ENCODE peak calls at places on chromosomes 6 and 20, in four cellular contexts. Y is left ventricle myocardium inferior, V is ovary, C is stomach. L is an unnamed sample.
A peak's percentile ranks its signal among the peaks of the same experiment; 100 is the strongest.

GRCh38 chr6:25175216-25175615 is 104.0 kb upstream of the CARMIL1 start:
- DNase-seq in Y (no peak), V (no peak), C (no peak), L (no peak)

GRCh38 chr6:163354085-163354484 is 60.4 kb upstream of the QKI start:
- DNase-seq in Y (no peak), V (no peak), C (no peak), L (no peak)

GRCh38 chr20:40506567-40506966 is 182.5 kb downstream of the MAFB start:
- DNase-seq in Y (peak; percentile 84), V (peak; percentile 74), C (peak; percentile 66), L (peak; percentile 72)

GRCh38 chr6:125765944-125766343 is 16.5 kb downstream of the HEY2 start:
- DNase-seq in Y (no peak), V (no peak), C (no peak), L (no peak)

GRCh38 chr6:48757661-48758060 is 646.7 kb upstream of the PTCHD4 start:
- DNase-seq in Y (no peak), V (no peak), C (no peak), L (no peak)

GRCh38 chr6:75147512-75147911 is 58.3 kb downstream of the COL12A1 start:
- DNase-seq in Y (no peak), V (no peak), C (no peak), L (no peak)

GRCh38 chr20:32017711-32018251 is 7.5 kb downstream of the CCM2L start:
- DNase-seq in Y (no peak), V (no peak), C (peak; percentile 72), L (no peak)

GRCh38 chr20:43913291-43914025 is 1.2 kb upstream of the TOX2 start:
- DNase-seq in Y (no peak), V (no peak), C (no peak), L (no peak)

GRCh38 chr6:146282837-146283236 is 254.0 kb downstream of the GRM1 start:
- DNase-seq in Y (no peak), V (no peak), C (no peak), L (no peak)

GRCh38 chr20:44448753-44449546 is 26.7 kb upstream of the TTPAL start:
- DNase-seq in Y (no peak), V (no peak), C (no peak), L (no peak)

GRCh38 chr6:109237082-109237985 is 142.0 kb downstream of the CEP57L1 start:
- DNase-seq in Y (no peak), V (no peak), C (no peak), L (no peak)

GRCh38 chr6:139534472-139535115 is 160.1 kb upstream of the CITED2 start:
- DNase-seq in Y (no peak), V (no peak), C (no peak), L (no peak)

GRCh38 chr6:115796829-115797228 is 263.9 kb downstream of the FRK start:
- DNase-seq in Y (no peak), V (no peak), C (no peak), L (no peak)

GRCh38 chr6:14910692-14911547 is 334.9 kb upstream of the JARID2 start:
- DNase-seq in Y (peak; percentile 35), V (no peak), C (peak; percentile 38), L (no peak)

GRCh38 chr6:113352029-113352801 is 504.9 kb upstream of the MARCKS start:
- DNase-seq in Y (no peak), V (no peak), C (peak; percentile 55), L (no peak)

GRCh38 chr20:23609486-23610109 is 3.9 kb upstream of the CST9 start:
- DNase-seq in Y (no peak), V (no peak), C (no peak), L (no peak)

GRCh38 chr6:14758421-14759043 is 487.3 kb upstream of the JARID2 start:
- DNase-seq in Y (no peak), V (no peak), C (peak; percentile 41), L (no peak)

GRCh38 chr20:23162887-23163286 is 76.8 kb upstream of the CD93 start:
- DNase-seq in Y (no peak), V (no peak), C (no peak), L (no peak)

GRCh38 chr20:63216849-63217471 is 1.0 kb upstream of the YTHDF1 start:
- DNase-seq in Y (no peak), V (no peak), C (no peak), L (no peak)

DNA sequence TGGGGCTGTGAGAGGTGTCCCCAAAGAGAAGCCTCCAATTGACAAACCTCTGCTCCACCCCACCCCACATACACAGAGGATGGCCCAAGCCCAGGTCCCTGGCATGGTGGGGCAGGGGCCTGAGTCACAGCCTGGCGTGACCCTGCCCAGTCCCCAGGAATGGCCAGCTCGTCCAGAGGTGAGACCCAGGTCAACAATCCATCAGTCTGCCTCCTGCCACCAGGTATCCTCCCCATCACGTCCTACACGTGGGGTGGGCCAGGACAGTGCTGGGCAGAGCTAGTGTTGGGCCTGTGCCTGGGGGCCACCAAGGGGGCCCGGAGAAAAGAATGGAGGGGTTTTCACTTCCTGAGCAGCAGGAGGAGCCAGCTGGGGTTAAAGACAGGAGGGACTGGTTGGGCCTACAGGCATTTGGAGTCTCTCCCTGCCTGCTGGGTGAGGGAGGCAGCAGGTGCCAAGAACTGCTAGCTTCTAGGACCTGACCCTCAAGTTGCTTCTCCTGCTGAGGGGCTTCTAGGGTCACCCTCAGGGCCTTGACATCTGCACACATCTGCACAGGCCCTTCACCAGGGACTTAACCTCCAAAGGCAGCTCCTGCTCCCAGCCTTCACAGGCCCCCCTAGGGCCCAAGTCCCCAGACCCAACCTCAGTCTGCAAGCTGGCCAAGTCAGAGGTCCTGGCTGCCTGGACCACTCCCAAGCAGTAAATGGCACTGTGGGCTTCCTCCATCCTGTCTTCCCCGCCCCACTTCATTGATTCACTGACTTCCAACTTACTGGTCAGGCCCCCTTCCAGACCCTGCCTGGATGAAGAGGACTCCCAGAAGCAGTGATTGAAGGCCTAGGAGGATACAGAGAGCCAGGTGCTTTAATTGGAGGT is 51.9 kb downstream of the MRPL14 start:
- DNase-seq in Y (no peak), V (no peak), C (no peak), L (no peak)
- H3K4me1 ChIP-seq in Y (peaks cover 60% of the 10 kb centered on the region), V (peaks cover 11% of the 10 kb centered on the region), C (peaks cover 44% of the 10 kb centered on the region), L (peaks cover 60% of the 10 kb centered on the region)

GRCh38 chr6:53737746-53738145 is 57.1 kb upstream of the LRRC1 start:
- DNase-seq in Y (no peak), V (no peak), C (no peak), L (no peak)
- H3K4me1 ChIP-seq in Y (no peaks in the 10 kb centered on the region), V (no peaks in the 10 kb centered on the region), C (no peaks in the 10 kb centered on the region), L (no peaks in the 10 kb centered on the region)

GRCh38 chr6:143505537-143505936 is 6.0 kb downstream of the FUCA2 start:
- DNase-seq in Y (no peak), V (no peak), C (no peak), L (no peak)

GRCh38 chr6:143506199-143506598 is 5.3 kb downstream of the FUCA2 start:
- DNase-seq in Y (no peak), V (no peak), C (no peak), L (no peak)

GRCh38 chr6:143504369-143504768 is 7.2 kb downstream of the FUCA2 start:
- DNase-seq in Y (no peak), V (no peak), C (no peak), L (no peak)

GRCh38 chr6:143506620-143507019 is 4.9 kb downstream of the FUCA2 start:
- DNase-seq in Y (no peak), V (no peak), C (no peak), L (no peak)

DNA sequence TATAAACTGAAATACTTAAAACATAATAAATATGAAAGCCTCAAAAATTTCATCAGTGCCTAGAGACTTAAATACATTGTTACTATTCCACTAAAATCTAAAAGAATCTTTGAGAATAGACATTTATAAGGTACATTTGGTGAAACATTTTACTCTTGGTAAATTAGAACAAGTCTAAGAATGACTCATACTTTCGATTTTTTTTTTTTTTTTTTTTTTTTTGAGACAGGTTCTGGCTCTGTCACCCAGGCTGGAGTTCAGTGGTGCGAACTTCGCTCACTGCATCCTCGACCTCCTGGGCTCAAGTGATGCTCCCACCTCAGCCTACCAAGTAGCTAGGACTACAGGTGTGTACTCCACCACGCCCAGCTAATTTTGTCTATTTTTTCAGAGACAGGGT is 6.4 kb downstream of the FUCA2 start:
- DNase-seq in Y (no peak), V (no peak), C (no peak), L (no peak)
- H3K4me1 ChIP-seq in Y (peaks cover 16% of the 10 kb centered on the region), V (no peaks in the 10 kb centered on the region), C (peaks cover 24% of the 10 kb centered on the region), L (peaks cover 8% of the 10 kb centered on the region)

DNA sequence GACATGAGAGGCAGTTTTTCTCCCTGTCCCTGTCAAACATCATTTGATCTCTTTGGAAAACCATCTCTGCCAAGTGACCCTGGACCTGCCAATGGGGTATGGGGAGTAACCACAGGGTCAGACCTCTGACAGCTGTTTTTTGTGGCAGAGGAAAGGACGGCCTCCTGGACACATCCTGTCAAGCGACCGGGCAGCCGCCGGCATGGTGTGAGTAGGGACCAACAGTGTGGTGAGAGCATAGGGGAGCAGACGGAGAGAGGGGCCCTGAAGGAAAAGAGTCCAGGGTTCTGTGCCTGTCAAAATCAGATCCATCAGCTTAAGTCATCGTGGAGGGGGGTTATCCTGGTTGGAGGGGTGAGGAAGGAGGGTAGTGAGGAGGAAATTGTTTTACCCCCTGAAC is 10.1 kb downstream of the DNTTIP1 start:
- DNase-seq in Y (no peak), V (no peak), C (no peak), L (no peak)
- H3K4me1 ChIP-seq in Y (peaks cover 10% of the 10 kb centered on the region), V (no peaks in the 10 kb centered on the region), C (peaks cover 15% of the 10 kb centered on the region), L (peaks cover 4% of the 10 kb centered on the region)

GRCh38 chr20:17825251-17825691 is 125.5 kb downstream of the BANF2 start:
- DNase-seq in Y (no peak), V (no peak), C (no peak), L (no peak)
- H3K4me1 ChIP-seq in Y (peaks cover 29% of the 10 kb centered on the region), V (peaks cover 3% of the 10 kb centered on the region), C (peaks cover 34% of the 10 kb centered on the region), L (peaks cover 14% of the 10 kb centered on the region)

DNA sequence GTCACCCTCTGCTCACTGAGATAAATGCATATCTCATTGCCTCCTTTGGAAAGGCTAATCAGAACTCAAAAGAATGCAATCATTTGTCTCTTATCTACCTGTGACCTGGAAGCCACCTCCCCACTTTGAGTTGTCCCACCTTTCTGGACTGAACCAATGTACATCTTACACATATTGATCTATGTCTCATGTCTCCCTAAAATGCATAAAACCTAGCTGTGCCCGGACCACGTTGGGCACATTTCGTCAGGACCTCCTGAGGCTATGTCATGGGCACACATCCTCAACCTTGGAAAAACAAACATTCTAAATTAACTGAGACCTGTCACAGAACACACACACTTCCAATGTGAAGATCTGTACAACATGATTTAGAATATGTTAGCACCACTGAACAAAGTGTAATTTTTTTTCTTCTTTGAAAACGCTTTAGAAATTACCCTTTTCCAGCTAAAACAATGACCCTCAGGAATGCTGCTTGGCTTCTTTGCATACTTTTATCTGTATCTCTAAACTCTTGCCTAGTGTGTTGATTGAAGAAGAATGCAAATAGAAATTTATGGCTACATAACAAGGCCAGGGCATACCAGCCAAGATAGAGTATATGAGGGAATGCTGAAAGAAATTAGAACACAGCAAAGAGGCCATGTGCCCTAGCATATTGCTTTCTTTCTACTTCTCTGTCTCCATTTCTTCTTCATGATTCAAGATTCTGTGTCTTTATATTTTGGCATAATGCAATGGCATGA is 84.6 kb upstream of the DST start:
- DNase-seq in Y (no peak), V (no peak), C (no peak), L (no peak)
- H3K4me1 ChIP-seq in Y (peaks cover 83% of the 10 kb centered on the region), V (peaks cover 12% of the 10 kb centered on the region), C (peaks cover 73% of the 10 kb centered on the region), L (peaks cover 4% of the 10 kb centered on the region)

L was measured in heart right ventricle.